ENCODE peak calls at places on chromosomes 1 and 21, in four cellular contexts. One of them, this sample, is unnamed. For H3K36me3, the result is how much of the 10 kb centered on the place peaks cover.

GRCh38 chr1:200180821-200181220 is 153.3 kb downstream of the NR5A2 start:
- DNase-seq in uterus: no peak
- DNase-seq in CD8-positive, alpha-beta memory T cell: no peak
- DNase-seq in Peyer's patch: no peak
- DNase-seq in this sample: no peak

GRCh38 chr1:155529929-155530328 is 32.7 kb downstream of the ASH1L start:
- DNase-seq in CD8-positive, alpha-beta memory T cell: no peak
- DNase-seq in uterus: no peak
- DNase-seq in Peyer's patch: no peak
- DNase-seq in this sample: no peak

GRCh38 chr1:31781138-31782065 is 17.3 kb upstream of the ADGRB2 start:
- DNase-seq in uterus: peak
- DNase-seq in Peyer's patch: no peak
- DNase-seq in CD8-positive, alpha-beta memory T cell: no peak
- DNase-seq in this sample: no peak

GRCh38 chr1:108057536-108057935 is 92.6 kb upstream of the VAV3 start:
- DNase-seq in CD8-positive, alpha-beta memory T cell: no peak
- DNase-seq in Peyer's patch: no peak
- DNase-seq in uterus: no peak
- DNase-seq in this sample: no peak

GRCh38 chr1:55321947-55322346 is 106.8 kb upstream of the USP24 start:
- DNase-seq in uterus: no peak
- DNase-seq in Peyer's patch: no peak
- DNase-seq in CD8-positive, alpha-beta memory T cell: no peak
- DNase-seq in this sample: no peak

GRCh38 chr1:150836129-150836773 is 28.2 kb upstream of the CTSK start:
- DNase-seq in CD8-positive, alpha-beta memory T cell: no peak
- DNase-seq in Peyer's patch: no peak
- DNase-seq in uterus: no peak
- DNase-seq in this sample: no peak

GRCh38 chr1:2255420-2256369 is 27.6 kb downstream of the SKI start:
- DNase-seq in uterus: no peak
- DNase-seq in CD8-positive, alpha-beta memory T cell: peak
- DNase-seq in Peyer's patch: peak
- DNase-seq in this sample: peak

GRCh38 chr1:90007979-90008404 is 13.1 kb downstream of the ZNF326 start:
- DNase-seq in uterus: no peak
- DNase-seq in CD8-positive, alpha-beta memory T cell: no peak
- DNase-seq in Peyer's patch: no peak
- DNase-seq in this sample: no peak

GRCh38 chr1:223331301-223331700 is 32.7 kb downstream of the SUSD4 start:
- DNase-seq in CD8-positive, alpha-beta memory T cell: no peak
- DNase-seq in Peyer's patch: no peak
- DNase-seq in uterus: no peak
- DNase-seq in this sample: no peak

GRCh38 chr21:14876464-14876863 is 188.3 kb downstream of the NRIP1 start:
- DNase-seq in Peyer's patch: no peak
- DNase-seq in CD8-positive, alpha-beta memory T cell: no peak
- DNase-seq in uterus: no peak
- DNase-seq in this sample: no peak

GRCh38 chr1:212968385-212968863 is 18.1 kb downstream of the VASH2 start:
- DNase-seq in uterus: no peak
- DNase-seq in CD8-positive, alpha-beta memory T cell: no peak
- DNase-seq in Peyer's patch: no peak
- DNase-seq in this sample: no peak

GRCh38 chr1:99558539-99558938 is 87.4 kb upstream of the PALMD start:
- DNase-seq in uterus: no peak
- DNase-seq in CD8-positive, alpha-beta memory T cell: no peak
- DNase-seq in Peyer's patch: no peak
- DNase-seq in this sample: no peak

GRCh38 chr1:169027607-169028320 is 78.7 kb upstream of the ATP1B1 start:
- DNase-seq in Peyer's patch: no peak
- DNase-seq in CD8-positive, alpha-beta memory T cell: no peak
- DNase-seq in uterus: no peak
- DNase-seq in this sample: no peak

GRCh38 chr1:228316589-228317387 is 89.8 kb downstream of the TRIM11 start:
- DNase-seq in uterus: peak
- DNase-seq in CD8-positive, alpha-beta memory T cell: no peak
- DNase-seq in Peyer's patch: no peak
- DNase-seq in this sample: no peak

GRCh38 chr1:15090373-15090772 is 63.2 kb upstream of the TMEM51 start:
- DNase-seq in CD8-positive, alpha-beta memory T cell: no peak
- DNase-seq in Peyer's patch: no peak
- DNase-seq in uterus: no peak
- DNase-seq in this sample: no peak

GRCh38 chr1:4024811-4025210 is 124.7 kb upstream of the C1orf174 start:
- DNase-seq in CD8-positive, alpha-beta memory T cell: no peak
- DNase-seq in Peyer's patch: no peak
- DNase-seq in uterus: no peak
- DNase-seq in this sample: no peak

GRCh38 chr1:201138311-201138840 is 11.4 kb upstream of the ASCL5 start:
- DNase-seq in uterus: no peak
- DNase-seq in Peyer's patch: no peak
- DNase-seq in CD8-positive, alpha-beta memory T cell: no peak
- DNase-seq in this sample: no peak

GRCh38 chr1:41013024-41013423 is 8.5 kb downstream of the SLFNL1 start:
- DNase-seq in uterus: no peak
- DNase-seq in CD8-positive, alpha-beta memory T cell: no peak
- DNase-seq in Peyer's patch: no peak
- DNase-seq in this sample: no peak
- H3K36me3 ChIP-seq in uterus: under half
- H3K36me3 ChIP-seq in CD8-positive, alpha-beta memory T cell: under half
- H3K36me3 ChIP-seq in Peyer's patch: under half
- H3K36me3 ChIP-seq in this sample: half or more

GRCh38 chr1:205298191-205298994 is 23.2 kb downstream of the NUAK2 start:
- DNase-seq in Peyer's patch: no peak
- DNase-seq in uterus: no peak
- DNase-seq in CD8-positive, alpha-beta memory T cell: no peak
- DNase-seq in this sample: no peak
- H3K4me3 ChIP-seq in Peyer's patch: no peak
- H3K4me3 ChIP-seq in uterus: no peak
- H3K4me3 ChIP-seq in CD8-positive, alpha-beta memory T cell: no peak
- H3K4me3 ChIP-seq in this sample: no peak

GRCh38 chr21:44078411-44078981 is 28.7 kb upstream of the PWP2 start:
- DNase-seq in Peyer's patch: no peak
- DNase-seq in uterus: no peak
- DNase-seq in CD8-positive, alpha-beta memory T cell: no peak
- DNase-seq in this sample: no peak
- H3K36me3 ChIP-seq in Peyer's patch: under half
- H3K36me3 ChIP-seq in uterus: under half
- H3K36me3 ChIP-seq in CD8-positive, alpha-beta memory T cell: half or more
- H3K36me3 ChIP-seq in this sample: half or more

DNA sequence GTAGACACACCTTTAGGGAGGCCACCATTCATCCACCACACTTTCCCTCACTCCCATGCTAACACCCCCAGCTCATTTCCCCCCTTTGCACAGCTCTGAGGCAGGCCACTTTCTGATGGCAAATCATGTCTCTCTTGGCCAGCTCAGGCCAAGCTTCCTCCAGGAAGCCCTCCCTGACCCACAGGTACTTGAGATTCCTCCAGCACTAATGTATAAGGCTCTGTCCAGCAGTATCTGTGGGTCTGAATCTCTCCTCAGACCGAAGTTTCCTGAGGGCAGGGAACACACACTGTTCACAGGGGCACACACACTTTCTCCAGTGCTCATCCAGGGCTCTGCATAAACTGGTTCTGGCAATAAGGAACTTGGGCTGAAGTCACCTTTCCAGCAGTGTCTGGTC is 19.2 kb downstream of the LGR6 start:
- DNase-seq in Peyer's patch: no peak
- DNase-seq in uterus: no peak
- DNase-seq in CD8-positive, alpha-beta memory T cell: no peak
- DNase-seq in this sample: no peak
- H3K4me3 ChIP-seq in Peyer's patch: no peak
- H3K4me3 ChIP-seq in uterus: no peak
- H3K4me3 ChIP-seq in CD8-positive, alpha-beta memory T cell: no peak
- H3K4me3 ChIP-seq in this sample: no peak

GRCh38 chr1:206029484-206029883 is 5.8 kb upstream of the CTSE start:
- DNase-seq in Peyer's patch: no peak
- DNase-seq in uterus: peak
- DNase-seq in CD8-positive, alpha-beta memory T cell: no peak
- DNase-seq in this sample: no peak
- H3K36me3 ChIP-seq in Peyer's patch: under half
- H3K36me3 ChIP-seq in uterus: under half
- H3K36me3 ChIP-seq in CD8-positive, alpha-beta memory T cell: under half
- H3K36me3 ChIP-seq in this sample: under half

GRCh38 chr1:182671779-182672486 is 12.5 kb downstream of the RGS8 start:
- DNase-seq in uterus: no peak
- DNase-seq in Peyer's patch: no peak
- DNase-seq in CD8-positive, alpha-beta memory T cell: no peak
- DNase-seq in this sample: no peak

GRCh38 chr1:182677393-182678098 is 6.8 kb downstream of the RGS8 start:
- DNase-seq in CD8-positive, alpha-beta memory T cell: no peak
- DNase-seq in Peyer's patch: no peak
- DNase-seq in uterus: no peak
- DNase-seq in this sample: no peak

GRCh38 chr1:182672487-182672836 is 11.9 kb downstream of the RGS8 start:
- DNase-seq in CD8-positive, alpha-beta memory T cell: no peak
- DNase-seq in uterus: no peak
- DNase-seq in Peyer's patch: no peak
- DNase-seq in this sample: no peak

GRCh38 chr1:182676321-182676720 is 8.1 kb downstream of the RGS8 start:
- DNase-seq in Peyer's patch: no peak
- DNase-seq in uterus: no peak
- DNase-seq in CD8-positive, alpha-beta memory T cell: no peak
- DNase-seq in this sample: no peak

GRCh38 chr1:182674346-182675246 is 9.8 kb downstream of the RGS8 start:
- DNase-seq in CD8-positive, alpha-beta memory T cell: no peak
- DNase-seq in uterus: peak
- DNase-seq in Peyer's patch: no peak
- DNase-seq in this sample: no peak
- H3K4me3 ChIP-seq in CD8-positive, alpha-beta memory T cell: no peak
- H3K4me3 ChIP-seq in uterus: no peak
- H3K4me3 ChIP-seq in Peyer's patch: no peak
- H3K4me3 ChIP-seq in this sample: no peak

GRCh38 chr1:6674796-6675195 is 26.8 kb downstream of the DNAJC11 start:
- DNase-seq in CD8-positive, alpha-beta memory T cell: no peak
- DNase-seq in Peyer's patch: no peak
- DNase-seq in uterus: no peak
- DNase-seq in this sample: no peak

GRCh38 chr1:6673816-6674398 is 27.7 kb downstream of the DNAJC11 start:
- DNase-seq in CD8-positive, alpha-beta memory T cell: no peak
- DNase-seq in uterus: no peak
- DNase-seq in Peyer's patch: no peak
- DNase-seq in this sample: no peak

GRCh38 chr1:6672558-6672957 is 29.1 kb downstream of the DNAJC11 start:
- DNase-seq in Peyer's patch: no peak
- DNase-seq in CD8-positive, alpha-beta memory T cell: no peak
- DNase-seq in uterus: no peak
- DNase-seq in this sample: no peak

GRCh38 chr1:6675936-6676335 is 25.7 kb downstream of the DNAJC11 start:
- DNase-seq in CD8-positive, alpha-beta memory T cell: no peak
- DNase-seq in uterus: no peak
- DNase-seq in Peyer's patch: no peak
- DNase-seq in this sample: no peak
- H3K36me3 ChIP-seq in CD8-positive, alpha-beta memory T cell: under half
- H3K36me3 ChIP-seq in uterus: under half
- H3K36me3 ChIP-seq in Peyer's patch: under half
- H3K36me3 ChIP-seq in this sample: under half

DNA sequence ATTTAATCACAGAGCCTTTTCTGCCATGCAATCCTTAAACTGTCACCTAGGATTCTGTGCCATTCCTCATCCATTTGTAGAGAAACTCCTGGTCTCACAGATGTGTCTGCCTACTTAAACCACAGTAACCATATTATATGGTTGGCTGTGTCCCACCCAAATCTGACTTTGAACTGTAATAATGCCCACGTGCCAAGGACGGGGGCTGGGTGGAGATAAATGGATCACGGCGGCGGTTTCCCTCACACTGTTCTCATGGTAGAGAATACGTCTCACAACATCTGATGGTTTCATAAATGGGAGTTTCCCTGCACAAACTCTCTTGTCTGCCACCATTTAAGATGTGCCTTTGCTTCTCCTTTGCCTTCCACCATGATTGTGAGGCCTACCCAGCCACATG is 217.6 kb downstream of the RERE start:
- DNase-seq in uterus: no peak
- DNase-seq in CD8-positive, alpha-beta memory T cell: no peak
- DNase-seq in Peyer's patch: no peak
- DNase-seq in this sample: no peak
- H3K4me3 ChIP-seq in uterus: no peak
- H3K4me3 ChIP-seq in CD8-positive, alpha-beta memory T cell: no peak
- H3K4me3 ChIP-seq in Peyer's patch: no peak
- H3K4me3 ChIP-seq in this sample: no peak